ENCODE peak calls at places on chromosome 10, in eight cellular contexts. O, V, U, Y, Q, C, F and I are unnamed samples.

GRCh38 chr10:132884691-132885271 is 57.6 kb downstream of the CFAP46 start:
- DNase-seq in O (no peak), V (no peak), U (no peak), Y (no peak), Q (peak), C (no peak), F (no peak), I (no peak)

GRCh38 chr10:122249991-122250750 is 20.9 kb upstream of the BTBD16 start:
- DNase-seq in O (no peak), V (no peak), U (peak), Y (no peak), Q (peak), C (no peak), F (no peak), I (no peak)

GRCh38 chr10:68562666-68563522 is 2.8 kb downstream of the TET1 start:
- DNase-seq in O (peak), V (no peak), U (no peak), Y (peak), Q (no peak), C (no peak), F (peak), I (no peak)

GRCh38 chr10:17432738-17433137 is 21.7 kb downstream of the ST8SIA6 start:
- DNase-seq in O (peak), V (no peak), U (no peak), Y (no peak), Q (no peak), C (no peak), F (no peak), I (no peak)

GRCh38 chr10:69994262-69994661 is 58.4 kb upstream of the MACROH2A2 start:
- DNase-seq in O (peak), V (peak), U (peak), Y (peak), Q (peak), C (peak), F (peak), I (no peak)

GRCh38 chr10:48478980-48479811 is 125.7 kb downstream of the ARHGAP22 start:
- DNase-seq in O (no peak), V (no peak), U (no peak), Y (no peak), Q (no peak), C (no peak), F (no peak), I (no peak)

GRCh38 chr10:100100651-100101525 is 19.2 kb upstream of the CPN1 start:
- DNase-seq in O (no peak), V (no peak), U (no peak), Y (peak), Q (no peak), C (no peak), F (peak), I (no peak)

GRCh38 chr10:8331387-8331786 is 276.9 kb downstream of the GATA3 start:
- DNase-seq in O (no peak), V (no peak), U (no peak), Y (no peak), Q (no peak), C (no peak), F (no peak), I (no peak)

GRCh38 chr10:48708144-48708543 is 23.5 kb downstream of the WDFY4 start:
- DNase-seq in O (peak), V (no peak), U (peak), Y (peak), Q (no peak), C (no peak), F (no peak), I (no peak)

GRCh38 chr10:80411681-80412230 is 3.4 kb downstream of the PRXL2A start:
- DNase-seq in O (no peak), V (no peak), U (no peak), Y (no peak), Q (no peak), C (no peak), F (no peak), I (no peak)

GRCh38 chr10:97659589-97659988 is 19.1 kb downstream of the PI4K2A start:
- DNase-seq in O (peak), V (no peak), U (no peak), Y (peak), Q (no peak), C (no peak), F (no peak), I (no peak)

GRCh38 chr10:78980354-78980753 is 88.4 kb upstream of the ZMIZ1 start:
- DNase-seq in O (no peak), V (no peak), U (no peak), Y (peak), Q (no peak), C (no peak), F (no peak), I (no peak)

GRCh38 chr10:944034-944831 is 12.7 kb upstream of the LARP4B start:
- DNase-seq in O (peak), V (no peak), U (peak), Y (peak), Q (peak), C (peak), F (peak), I (peak)

GRCh38 chr10:104328636-104328915 is 9.7 kb downstream of the ITPRIP start:
- DNase-seq in O (no peak), V (no peak), U (no peak), Y (no peak), Q (no peak), C (no peak), F (no peak), I (no peak)

GRCh38 chr10:104328916-104329710 is 9.2 kb downstream of the ITPRIP start:
- DNase-seq in O (peak), V (no peak), U (peak), Y (peak), Q (peak), C (peak), F (peak), I (peak)

GRCh38 chr10:104329754-104330153 is 8.5 kb downstream of the ITPRIP start:
- DNase-seq in O (peak), V (no peak), U (no peak), Y (peak), Q (peak), C (no peak), F (no peak), I (peak)

GRCh38 chr10:104326991-104327610 is 11.2 kb downstream of the ITPRIP start:
- DNase-seq in O (no peak), V (no peak), U (no peak), Y (no peak), Q (peak), C (no peak), F (no peak), I (no peak)

GRCh38 chr10:104327745-104328635 is 10.3 kb downstream of the ITPRIP start:
- DNase-seq in O (peak), V (no peak), U (no peak), Y (peak), Q (peak), C (peak), F (no peak), I (peak)
- H3K4me3 ChIP-seq in O (peak), V (no peak), U (no peak), Y (peak), Q (peak), C (no peak), F (no peak), I (peak)

GRCh38 chr10:81865581-81865980 is 9.4 kb upstream of the NRG3 start:
- DNase-seq in O (no peak), V (no peak), U (no peak), Y (peak), Q (no peak), C (no peak), F (no peak), I (no peak)
- H3K4me3 ChIP-seq in O (no peak), V (no peak), U (no peak), Y (no peak), Q (no peak), C (no peak), F (no peak), I (no peak)

DNA sequence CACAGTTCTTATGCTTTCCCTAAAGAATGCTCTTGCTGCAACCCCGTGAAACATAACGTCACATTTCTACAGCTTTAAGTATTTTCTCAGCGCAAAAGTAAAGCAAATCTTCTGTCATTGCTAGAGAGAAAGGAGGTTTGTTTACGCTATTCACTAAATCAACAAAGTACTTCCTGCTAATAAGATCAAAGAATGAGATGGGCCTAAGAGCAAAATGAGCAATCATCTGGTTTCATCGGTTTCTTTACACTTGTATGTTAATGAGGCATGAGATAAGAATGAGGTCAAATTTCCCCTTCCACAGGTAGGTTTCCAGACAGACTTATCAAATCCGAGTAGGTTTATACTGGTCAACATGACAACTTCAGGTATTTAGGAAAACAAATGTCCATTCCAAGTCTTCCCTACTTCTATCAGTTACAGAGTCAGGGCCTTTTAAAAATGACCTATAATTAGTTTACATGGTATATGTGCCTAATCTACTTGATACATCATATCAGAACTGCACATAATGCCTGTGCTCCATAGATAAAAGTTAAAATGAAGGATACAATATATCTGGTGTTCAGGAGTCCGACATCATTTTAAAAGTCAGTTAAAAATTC is 8.4 kb downstream of the USP6NL start:
- DNase-seq in O (peak), V (no peak), U (no peak), Y (no peak), Q (no peak), C (no peak), F (peak), I (no peak)
- H3K4me3 ChIP-seq in O (no peak), V (no peak), U (no peak), Y (no peak), Q (no peak), C (no peak), F (peak), I (no peak)

GRCh38 chr10:131311661-131312260 is at the start of gene TCERG1L:
- DNase-seq in O (no peak), V (no peak), U (no peak), Y (no peak), Q (no peak), C (no peak), F (no peak), I (no peak)
- H3K4me3 ChIP-seq in O (no peak), V (no peak), U (no peak), Y (no peak), Q (peak), C (no peak), F (no peak), I (no peak)

DNA sequence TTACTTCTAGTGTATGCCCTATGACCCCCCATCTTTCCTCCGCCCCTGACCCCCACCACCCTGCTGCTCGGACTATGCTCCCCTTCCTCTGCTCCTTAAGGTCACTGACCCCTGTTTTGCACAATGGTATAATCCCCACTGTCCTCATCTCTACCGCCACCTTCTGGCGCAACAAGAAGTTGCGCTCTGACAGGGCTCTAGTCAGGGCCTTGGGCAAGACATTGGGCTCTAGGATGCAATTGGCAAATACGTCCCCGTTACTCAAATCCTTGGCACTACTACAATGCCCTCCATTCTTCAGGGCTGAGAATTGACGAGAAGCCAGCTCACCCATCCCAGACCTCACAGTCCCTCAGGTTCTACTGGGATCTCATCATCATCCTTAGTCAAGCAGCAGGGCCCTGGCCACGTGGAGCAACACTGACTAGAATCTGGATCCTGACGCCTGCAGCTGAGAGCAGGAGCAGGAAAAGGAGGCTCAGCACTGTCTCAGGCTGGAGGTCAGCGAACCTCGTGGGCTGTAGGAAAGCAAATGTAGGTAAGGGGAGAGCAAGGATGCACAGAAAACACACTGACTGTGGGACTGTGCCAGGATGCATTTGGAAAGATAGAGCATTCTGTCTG is 10.6 kb downstream of the LRIT2 start:
- DNase-seq in O (no peak), V (no peak), U (no peak), Y (no peak), Q (no peak), C (peak), F (peak), I (no peak)
- H3K4me3 ChIP-seq in O (no peak), V (no peak), U (no peak), Y (no peak), Q (no peak), C (no peak), F (peak), I (no peak)

GRCh38 chr10:124448696-124449169 is 1.1 kb downstream of the NKX1-2 start:
- DNase-seq in O (no peak), V (no peak), U (no peak), Y (no peak), Q (no peak), C (no peak), F (no peak), I (no peak)
- H3K4me3 ChIP-seq in O (no peak), V (no peak), U (peak), Y (no peak), Q (no peak), C (no peak), F (no peak), I (no peak)

GRCh38 chr10:112229901-112230300 is 46.3 kb upstream of the GPAM start:
- DNase-seq in O (no peak), V (no peak), U (no peak), Y (no peak), Q (no peak), C (no peak), F (no peak), I (no peak)

GRCh38 chr10:112229096-112229495 is 45.5 kb upstream of the GPAM start:
- DNase-seq in O (no peak), V (no peak), U (no peak), Y (no peak), Q (no peak), C (no peak), F (no peak), I (no peak)

GRCh38 chr10:112230325-112230988 is 46.9 kb upstream of the GPAM start:
- DNase-seq in O (no peak), V (no peak), U (no peak), Y (no peak), Q (no peak), C (no peak), F (no peak), I (no peak)

GRCh38 chr10:112232670-112233069 is 49.1 kb upstream of the GPAM start:
- DNase-seq in O (no peak), V (no peak), U (no peak), Y (no peak), Q (peak), C (no peak), F (no peak), I (no peak)

DNA sequence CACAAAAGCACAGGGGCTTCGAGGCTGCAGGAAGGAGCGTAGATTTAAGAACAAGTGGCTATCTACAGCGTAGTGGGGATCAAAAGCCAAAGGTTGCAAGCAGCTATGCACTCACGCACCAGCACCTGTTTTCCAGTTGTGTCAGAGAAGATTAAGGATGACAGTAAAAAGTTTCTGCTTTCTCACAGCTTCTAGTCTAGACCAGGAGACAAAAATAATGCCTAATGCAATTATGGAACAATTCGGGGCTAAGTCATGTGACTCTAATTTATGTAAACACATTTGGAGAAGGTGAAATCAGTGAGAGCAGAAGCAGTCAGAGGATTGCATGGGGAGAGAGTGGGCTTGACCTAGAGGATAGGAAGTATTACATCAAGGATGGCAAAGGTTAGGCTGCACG is 48.0 kb upstream of the GPAM start:
- DNase-seq in O (no peak), V (no peak), U (no peak), Y (no peak), Q (no peak), C (no peak), F (no peak), I (no peak)
- H3K4me3 ChIP-seq in O (no peak), V (no peak), U (no peak), Y (no peak), Q (no peak), C (no peak), F (no peak), I (no peak)